ENCODE peak calls at places on chromosomes 7 and 10, in nine cellular contexts. F is fibroblast of mammary gland, Y is Caco-2, T is cardiac fibroblast, A is mesothelial cell of epicardium, E is foreskin keratinocyte, O is GM13977, L is IMR-90, Q is hepatocyte. K is an unnamed sample.

GRCh38 chr10:77927343-77928256 is 1.0 kb upstream of the DLG5 start:
- DNase-seq in F (no peak), Y (no peak), T (no peak), A (no peak), E (no peak), O (no peak), L (no peak), Q (peak; percentile 38), K (no peak)

GRCh38 chr10:112424658-112425057 is 22.1 kb downstream of the ZDHHC6 start:
- DNase-seq in F (no peak), Y (no peak), T (no peak), A (no peak), E (no peak), O (no peak), L (no peak), Q (no peak), K (no peak)

GRCh38 chr10:51666476-51666875 is 32.9 kb downstream of the CSTF2T start:
- DNase-seq in F (no peak), Y (no peak), T (no peak), A (no peak), E (no peak), O (no peak), L (no peak), Q (no peak), K (no peak)

GRCh38 chr7:14069961-14070360 is 80.5 kb upstream of the ETV1 start:
- DNase-seq in F (no peak), Y (no peak), T (no peak), A (no peak), E (no peak), O (no peak), L (no peak), Q (no peak), K (no peak)

GRCh38 chr10:66928000-66928770 is 2.3 kb downstream of the LRRTM3 start:
- DNase-seq in F (no peak), Y (no peak), T (peak; percentile 46), A (no peak), E (no peak), O (no peak), L (peak; percentile 12), Q (peak; percentile 27), K (no peak)

GRCh38 chr7:150403376-150404171 is 24.4 kb downstream of the ZNF775 start:
- DNase-seq in F (no peak), Y (no peak), T (no peak), A (no peak), E (no peak), O (no peak), L (no peak), Q (peak; percentile 6), K (no peak)

GRCh38 chr7:24757799-24758275 is 573 bp upstream of the GSDME start:
- DNase-seq in F (peak; percentile 53), Y (peak; percentile 56), T (peak; percentile 50), A (no peak), E (peak; percentile 71), O (peak; percentile 48), L (peak; percentile 51), Q (peak; percentile 64), K (peak; percentile 54)

GRCh38 chr10:32511599-32511998 is 65.7 kb downstream of the CCDC7 start:
- DNase-seq in F (no peak), Y (no peak), T (no peak), A (no peak), E (no peak), O (no peak), L (no peak), Q (no peak), K (no peak)

GRCh38 chr7:85185355-85186082 is 1.3 kb downstream of the SEMA3D start:
- DNase-seq in F (peak; percentile 61), Y (no peak), T (peak; percentile 60), A (peak; percentile 20), E (peak; percentile 75), O (no peak), L (peak; percentile 61), Q (peak; percentile 78), K (no peak)

GRCh38 chr7:17608114-17608833 is 309.8 kb downstream of the AHR start:
- DNase-seq in F (peak; percentile 68), Y (no peak), T (peak; percentile 72), A (no peak), E (no peak), O (no peak), L (peak; percentile 50), Q (no peak), K (peak; percentile 60)

GRCh38 chr10:72455889-72456588 is 101.3 kb upstream of the DNAJB12 start:
- DNase-seq in F (peak; percentile 9), Y (no peak), T (peak; percentile 47), A (no peak), E (no peak), O (no peak), L (peak; percentile 22), Q (no peak), K (peak; percentile 14)

GRCh38 chr7:85030893-85031292 is 156.0 kb downstream of the SEMA3D start:
- DNase-seq in F (peak; percentile 64), Y (no peak), T (peak; percentile 71), A (no peak), E (peak; percentile 52), O (no peak), L (peak; percentile 79), Q (peak; percentile 49), K (peak; percentile 35)

GRCh38 chr10:50988792-50989191 is 85.5 kb upstream of the PRKG1 start:
- DNase-seq in F (peak; percentile 55), Y (no peak), T (peak; percentile 74), A (no peak), E (peak; percentile 18), O (peak; percentile 28), L (peak; percentile 53), Q (peak; percentile 13), K (peak; percentile 15)

GRCh38 chr7:151777511-151777880 is 99.4 kb downstream of the PRKAG2 start:
- DNase-seq in F (no peak), Y (no peak), T (no peak), A (no peak), E (no peak), O (no peak), L (no peak), Q (no peak), K (no peak)

GRCh38 chr10:118518095-118518494 is 77.4 kb downstream of the PRLHR start:
- DNase-seq in F (no peak), Y (no peak), T (no peak), A (no peak), E (no peak), O (no peak), L (no peak), Q (no peak), K (no peak)

GRCh38 chr10:96673318-96674099 is 46.8 kb downstream of the PIK3AP1 start:
- DNase-seq in F (peak; percentile 19), Y (peak; percentile 87), T (peak; percentile 6), A (no peak), E (no peak), O (no peak), L (peak; percentile 63), Q (peak; percentile 44), K (no peak)

GRCh38 chr10:63921932-63922713 is 400.9 kb downstream of the REEP3 start:
- DNase-seq in F (no peak), Y (no peak), T (peak; percentile 6), A (no peak), E (no peak), O (no peak), L (no peak), Q (no peak), K (no peak)

GRCh38 chr10:3076138-3076537 is 8.8 kb downstream of the PFKP start:
- DNase-seq in F (no peak), Y (no peak), T (no peak), A (no peak), E (no peak), O (no peak), L (no peak), Q (no peak), K (no peak)

GRCh38 chr7:29749701-29750321 is 56.5 kb upstream of the WIPF3 start:
- DNase-seq in F (no peak), Y (no peak), T (no peak), A (no peak), E (no peak), O (no peak), L (no peak), Q (no peak), K (no peak)

GRCh38 chr7:29748286-29749099 is 57.8 kb upstream of the WIPF3 start:
- DNase-seq in F (peak; percentile 64), Y (no peak), T (peak; percentile 74), A (no peak), E (peak; percentile 42), O (no peak), L (peak; percentile 45), Q (peak; percentile 80), K (peak; percentile 66)
- TF ChIP-seq CTCF in F (peak; percentile 61), Y (peak; percentile 64), T (peak; percentile 51), A (no peak), E (peak; percentile 74), O (peak; percentile 39), L (peak; percentile 53), Q (peak; percentile 78), K (peak; percentile 49)

GRCh38 chr10:103854687-103855423 is 521 bp downstream of the SH3PXD2A start:
- DNase-seq in F (peak; percentile 86), Y (no peak), T (peak; percentile 50), A (no peak), E (no peak), O (peak; percentile 51), L (peak; percentile 24), Q (peak; percentile 56), K (peak; percentile 23)
- TF ChIP-seq CTCF in F (peak; percentile 9), Y (no peak), T (peak; percentile 29), A (no peak), E (peak; percentile 24), O (peak; percentile 21), L (peak; percentile 12), Q (peak; percentile 36), K (peak; percentile 4)

GRCh38 chr7:110633313-110633712 is 457.6 kb upstream of the LRRN3 start:
- DNase-seq in F (no peak), Y (no peak), T (no peak), A (no peak), E (no peak), O (no peak), L (no peak), Q (no peak), K (no peak)

DNA sequence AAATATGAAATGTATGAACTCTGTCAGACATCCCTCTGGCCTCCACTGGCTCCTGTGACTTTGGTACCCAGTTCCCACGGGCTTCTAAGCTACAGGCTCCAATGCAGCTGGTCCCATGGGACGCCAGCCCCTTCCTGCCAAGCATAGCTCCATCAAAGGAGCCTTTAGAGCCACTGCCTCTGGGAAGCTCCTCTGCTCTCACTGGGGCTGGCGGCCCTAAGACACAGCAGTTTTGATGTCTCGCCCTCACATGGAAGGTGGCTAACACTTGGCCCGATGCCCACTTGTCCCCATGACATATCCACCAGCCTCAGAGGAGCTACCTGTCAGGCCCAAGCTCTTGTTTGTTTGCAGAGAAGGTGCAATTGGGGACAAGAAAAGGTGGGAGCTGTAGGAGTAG is 453.7 kb upstream of the LRRN3 start:
- DNase-seq in F (no peak), Y (no peak), T (no peak), A (no peak), E (no peak), O (no peak), L (no peak), Q (no peak), K (no peak)
- TF ChIP-seq CTCF in F (no peak), Y (no peak), T (no peak), A (no peak), E (no peak), O (no peak), L (no peak), Q (no peak), K (no peak)

DNA sequence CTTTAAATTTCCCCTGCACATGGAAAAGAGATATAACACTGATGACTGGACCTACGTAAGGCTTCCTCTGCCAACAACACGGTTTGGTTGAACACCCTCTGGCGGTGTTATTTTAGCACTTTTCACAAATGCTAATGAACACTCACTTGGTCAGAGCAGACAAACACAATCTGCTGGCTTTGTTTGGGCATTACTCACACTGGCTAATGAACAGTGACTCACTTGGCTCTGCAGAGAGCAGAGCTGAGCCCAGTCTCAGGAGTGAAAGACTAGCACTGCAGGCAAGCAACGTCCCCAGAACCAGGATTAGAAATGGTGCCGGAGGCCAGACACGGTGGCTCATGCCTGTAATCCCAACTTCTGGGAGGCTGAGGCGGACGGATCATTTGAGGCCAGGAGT is 430.8 kb downstream of the PLXNA4 start:
- DNase-seq in F (peak; percentile 76), Y (no peak), T (peak; percentile 60), A (no peak), E (peak; percentile 98), O (no peak), L (peak; percentile 34), Q (peak; percentile 45), K (peak; percentile 90)
- TF ChIP-seq CTCF in F (no peak), Y (no peak), T (no peak), A (no peak), E (peak; percentile 77), O (no peak), L (no peak), Q (no peak), K (peak; percentile 13)